ENCODE peak calls at places on chromosomes 16 and 17, in seven cellular contexts. X is activated T-cell treated with anti-CD3 and anti-CD28 coated beads, Interleukin-2, amount 50 U/mL, for 72 hours; V is ACHN; O is central memory CD4-positive, alpha-beta T cell; W is RWPE1; C is T-helper 1 cell; A is lower lobe of right lung. Q is an unnamed sample.

GRCh38 chr17:49496183-49496865 is 1.2 kb downstream of the NGFR start:
- DNase-seq in X (peak), V (peak), O (peak), W (peak), C (peak), A (peak), Q (peak)

GRCh38 chr17:6641374-6641818 is 536 bp downstream of the TXNDC17 start:
- DNase-seq in X (no peak), V (peak), O (peak), W (peak), C (peak), A (no peak), Q (peak)

GRCh38 chr17:75073618-75074047 is 14.1 kb upstream of the SLC16A5 start:
- DNase-seq in X (no peak), V (no peak), O (no peak), W (no peak), C (no peak), A (peak), Q (no peak)

GRCh38 chr16:383326-384020 is 1.7 kb upstream of the PGAP6 start:
- DNase-seq in X (peak), V (no peak), O (peak), W (no peak), C (no peak), A (peak), Q (peak)

GRCh38 chr16:2471016-2471652 is at the start of gene NTN3:
- DNase-seq in X (no peak), V (no peak), O (no peak), W (no peak), C (no peak), A (no peak), Q (peak)

GRCh38 chr16:65917466-65917865 is 449.0 kb upstream of the CDH5 start:
- DNase-seq in X (no peak), V (no peak), O (no peak), W (no peak), C (no peak), A (no peak), Q (no peak)

GRCh38 chr17:30547778-30548177 is 70.6 kb downstream of the GOSR1 start:
- DNase-seq in X (no peak), V (no peak), O (no peak), W (no peak), C (no peak), A (no peak), Q (no peak)

GRCh38 chr16:30380072-30380471 is 2.3 kb downstream of the SEPTIN1 start:
- DNase-seq in X (no peak), V (no peak), O (no peak), W (no peak), C (no peak), A (no peak), Q (no peak)

GRCh38 chr16:907819-908218 is 63.0 kb downstream of the LMF1 start:
- DNase-seq in X (no peak), V (no peak), O (no peak), W (no peak), C (no peak), A (peak), Q (no peak)

GRCh38 chr17:65987988-65988387 is 203.9 kb downstream of the CEP112 start:
- DNase-seq in X (peak), V (peak), O (no peak), W (peak), C (peak), A (no peak), Q (peak)

GRCh38 chr17:40331743-40332641 is 23.0 kb downstream of the RARA start:
- DNase-seq in X (no peak), V (peak), O (no peak), W (no peak), C (no peak), A (peak), Q (peak)

Q was measured in DMS53.